ENCODE peak calls at places on chromosomes 4 and X, in eight cellular contexts. One of them, this sample, is unnamed.

GRCh38 chr4:121154103-121154515 is 10.0 kb downstream of the TNIP3 start:
- DNase-seq in K562: no peak
- DNase-seq in sigmoid colon: no peak
- DNase-seq in H1: no peak
- DNase-seq in stomach: no peak
- DNase-seq in HepG2: no peak
- DNase-seq in esophagus muscularis mucosa: no peak
- DNase-seq in transverse colon: no peak
- DNase-seq in this sample: no peak

GRCh38 chr4:89712141-89712540 is 124.8 kb downstream of the SNCA start:
- DNase-seq in K562: no peak
- DNase-seq in sigmoid colon: no peak
- DNase-seq in H1: no peak
- DNase-seq in stomach: no peak
- DNase-seq in HepG2: no peak
- DNase-seq in esophagus muscularis mucosa: no peak
- DNase-seq in transverse colon: no peak
- DNase-seq in this sample: peak

GRCh38 chr4:90603540-90603939 is 476.3 kb downstream of the CCSER1 start:
- DNase-seq in K562: no peak
- DNase-seq in sigmoid colon: no peak
- DNase-seq in H1: no peak
- DNase-seq in stomach: no peak
- DNase-seq in HepG2: no peak
- DNase-seq in esophagus muscularis mucosa: no peak
- DNase-seq in transverse colon: no peak
- DNase-seq in this sample: no peak

GRCh38 chr4:6673660-6674499 is 19.8 kb upstream of the S100P start:
- DNase-seq in K562: peak
- DNase-seq in sigmoid colon: peak
- DNase-seq in H1: peak
- DNase-seq in stomach: peak
- DNase-seq in HepG2: peak
- DNase-seq in esophagus muscularis mucosa: peak
- DNase-seq in transverse colon: peak
- DNase-seq in this sample: peak

GRCh38 chrX:151793886-151794285 is 59.3 kb downstream of the CNGA2 start:
- DNase-seq in K562: no peak
- DNase-seq in sigmoid colon: no peak
- DNase-seq in H1: no peak
- DNase-seq in stomach: no peak
- DNase-seq in HepG2: no peak
- DNase-seq in esophagus muscularis mucosa: no peak
- DNase-seq in transverse colon: no peak
- DNase-seq in this sample: no peak

GRCh38 chr4:134999169-134999568 is 797.6 kb upstream of the PABPC4L start:
- DNase-seq in K562: no peak
- DNase-seq in sigmoid colon: no peak
- DNase-seq in H1: no peak
- DNase-seq in stomach: no peak
- DNase-seq in HepG2: no peak
- DNase-seq in esophagus muscularis mucosa: no peak
- DNase-seq in transverse colon: no peak
- DNase-seq in this sample: no peak

GRCh38 chr4:80614319-80614718 is 278.8 kb downstream of the CFAP299 start:
- DNase-seq in K562: no peak
- DNase-seq in sigmoid colon: no peak
- DNase-seq in H1: no peak
- DNase-seq in stomach: no peak
- DNase-seq in HepG2: no peak
- DNase-seq in esophagus muscularis mucosa: no peak
- DNase-seq in transverse colon: no peak
- DNase-seq in this sample: no peak

GRCh38 chrX:15686818-15687685 is 22.4 kb upstream of the CLTRN start:
- DNase-seq in K562: peak
- DNase-seq in sigmoid colon: no peak
- DNase-seq in H1: peak
- DNase-seq in stomach: peak
- DNase-seq in HepG2: peak
- DNase-seq in esophagus muscularis mucosa: no peak
- DNase-seq in transverse colon: peak
- DNase-seq in this sample: peak

GRCh38 chr4:142435599-142436235 is 410.4 kb downstream of the INPP4B start:
- DNase-seq in K562: no peak
- DNase-seq in sigmoid colon: no peak
- DNase-seq in H1: peak
- DNase-seq in stomach: no peak
- DNase-seq in HepG2: no peak
- DNase-seq in esophagus muscularis mucosa: no peak
- DNase-seq in transverse colon: no peak
- DNase-seq in this sample: no peak

GRCh38 chr4:29066856-29067255 is 1653.3 kb upstream of the PCDH7 start:
- DNase-seq in K562: no peak
- DNase-seq in sigmoid colon: no peak
- DNase-seq in H1: no peak
- DNase-seq in stomach: no peak
- DNase-seq in HepG2: no peak
- DNase-seq in esophagus muscularis mucosa: no peak
- DNase-seq in transverse colon: no peak
- DNase-seq in this sample: no peak

GRCh38 chrX:44223150-44223549 is 120.3 kb downstream of the EFHC2 start:
- DNase-seq in K562: no peak
- DNase-seq in sigmoid colon: no peak
- DNase-seq in H1: no peak
- DNase-seq in stomach: peak
- DNase-seq in HepG2: no peak
- DNase-seq in esophagus muscularis mucosa: no peak
- DNase-seq in transverse colon: peak
- DNase-seq in this sample: no peak

GRCh38 chr4:183097251-183098079 is 1.6 kb upstream of the WWC2 start:
- DNase-seq in K562: no peak
- DNase-seq in sigmoid colon: no peak
- DNase-seq in H1: peak
- DNase-seq in stomach: no peak
- DNase-seq in HepG2: no peak
- DNase-seq in esophagus muscularis mucosa: no peak
- DNase-seq in transverse colon: peak
- DNase-seq in this sample: no peak

GRCh38 chr4:25865586-25865985 is 2.8 kb upstream of the SEL1L3 start:
- DNase-seq in K562: peak
- DNase-seq in sigmoid colon: no peak
- DNase-seq in H1: no peak
- DNase-seq in stomach: peak
- DNase-seq in HepG2: no peak
- DNase-seq in esophagus muscularis mucosa: no peak
- DNase-seq in transverse colon: peak
- DNase-seq in this sample: no peak

GRCh38 chr4:946517-947471 is 14.5 kb downstream of the TMEM175 start:
- DNase-seq in K562: no peak
- DNase-seq in sigmoid colon: no peak
- DNase-seq in H1: peak
- DNase-seq in stomach: no peak
- DNase-seq in HepG2: no peak
- DNase-seq in esophagus muscularis mucosa: no peak
- DNase-seq in transverse colon: no peak
- DNase-seq in this sample: peak

GRCh38 chr4:145824469-145824868 is 114.2 kb downstream of the ZNF827 start:
- DNase-seq in K562: no peak
- DNase-seq in sigmoid colon: no peak
- DNase-seq in H1: peak
- DNase-seq in stomach: no peak
- DNase-seq in HepG2: no peak
- DNase-seq in esophagus muscularis mucosa: no peak
- DNase-seq in transverse colon: no peak
- DNase-seq in this sample: peak

GRCh38 chr4:139977838-139978604 is 176.0 kb downstream of the MAML3 start:
- DNase-seq in K562: no peak
- DNase-seq in sigmoid colon: no peak
- DNase-seq in H1: no peak
- DNase-seq in stomach: no peak
- DNase-seq in HepG2: no peak
- DNase-seq in esophagus muscularis mucosa: no peak
- DNase-seq in transverse colon: no peak
- DNase-seq in this sample: no peak

GRCh38 chr4:77493829-77494551 is 111.6 kb upstream of the CXCL13 start:
- DNase-seq in K562: no peak
- DNase-seq in sigmoid colon: no peak
- DNase-seq in H1: no peak
- DNase-seq in stomach: no peak
- DNase-seq in HepG2: no peak
- DNase-seq in esophagus muscularis mucosa: no peak
- DNase-seq in transverse colon: no peak
- DNase-seq in this sample: no peak

DNA sequence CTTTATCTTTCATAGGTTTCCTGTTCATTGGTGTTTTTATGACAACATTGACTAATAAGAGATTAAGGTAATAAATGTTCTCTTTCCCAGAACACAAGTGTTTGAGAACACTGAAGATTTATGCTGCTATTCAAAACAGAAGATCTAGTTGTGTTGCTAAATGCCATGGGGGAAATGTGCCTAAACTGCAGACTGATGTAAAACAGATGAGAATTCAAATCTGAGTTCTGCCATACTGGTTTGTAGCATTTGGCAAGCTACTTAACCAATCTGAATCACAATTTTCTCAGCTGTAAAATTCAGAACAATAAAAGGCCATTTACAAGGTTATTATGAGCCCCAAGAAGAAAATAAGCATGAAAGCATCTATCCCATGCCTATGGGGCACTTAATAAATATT is 2.3 kb downstream of the SLC10A6 start:
- DNase-seq in K562: no peak
- DNase-seq in sigmoid colon: no peak
- DNase-seq in H1: no peak
- DNase-seq in stomach: no peak
- DNase-seq in HepG2: no peak
- DNase-seq in esophagus muscularis mucosa: no peak
- DNase-seq in transverse colon: no peak
- DNase-seq in this sample: no peak
- TF ChIP-seq POLR2AphosphoS5 in K562: no peak
- TF ChIP-seq POLR2AphosphoS5 in sigmoid colon: no peak
- TF ChIP-seq POLR2AphosphoS5 in H1: no peak
- TF ChIP-seq POLR2AphosphoS5 in stomach: no peak
- TF ChIP-seq POLR2AphosphoS5 in HepG2: no peak
- TF ChIP-seq POLR2AphosphoS5 in esophagus muscularis mucosa: no peak
- TF ChIP-seq POLR2AphosphoS5 in transverse colon: no peak
- TF ChIP-seq POLR2AphosphoS5 in this sample: no peak

GRCh38 chr4:128570380-128570779 is 239.1 kb upstream of the JADE1 start:
- DNase-seq in K562: no peak
- DNase-seq in sigmoid colon: peak
- DNase-seq in H1: no peak
- DNase-seq in stomach: no peak
- DNase-seq in HepG2: no peak
- DNase-seq in esophagus muscularis mucosa: no peak
- DNase-seq in transverse colon: peak
- DNase-seq in this sample: no peak
- TF ChIP-seq EP300 in K562: peak
- TF ChIP-seq EP300 in sigmoid colon: no peak
- TF ChIP-seq EP300 in H1: no peak
- TF ChIP-seq EP300 in stomach: no peak
- TF ChIP-seq EP300 in HepG2: no peak
- TF ChIP-seq EP300 in esophagus muscularis mucosa: no peak
- TF ChIP-seq EP300 in transverse colon: no peak
- TF ChIP-seq EP300 in this sample: no peak

DNA sequence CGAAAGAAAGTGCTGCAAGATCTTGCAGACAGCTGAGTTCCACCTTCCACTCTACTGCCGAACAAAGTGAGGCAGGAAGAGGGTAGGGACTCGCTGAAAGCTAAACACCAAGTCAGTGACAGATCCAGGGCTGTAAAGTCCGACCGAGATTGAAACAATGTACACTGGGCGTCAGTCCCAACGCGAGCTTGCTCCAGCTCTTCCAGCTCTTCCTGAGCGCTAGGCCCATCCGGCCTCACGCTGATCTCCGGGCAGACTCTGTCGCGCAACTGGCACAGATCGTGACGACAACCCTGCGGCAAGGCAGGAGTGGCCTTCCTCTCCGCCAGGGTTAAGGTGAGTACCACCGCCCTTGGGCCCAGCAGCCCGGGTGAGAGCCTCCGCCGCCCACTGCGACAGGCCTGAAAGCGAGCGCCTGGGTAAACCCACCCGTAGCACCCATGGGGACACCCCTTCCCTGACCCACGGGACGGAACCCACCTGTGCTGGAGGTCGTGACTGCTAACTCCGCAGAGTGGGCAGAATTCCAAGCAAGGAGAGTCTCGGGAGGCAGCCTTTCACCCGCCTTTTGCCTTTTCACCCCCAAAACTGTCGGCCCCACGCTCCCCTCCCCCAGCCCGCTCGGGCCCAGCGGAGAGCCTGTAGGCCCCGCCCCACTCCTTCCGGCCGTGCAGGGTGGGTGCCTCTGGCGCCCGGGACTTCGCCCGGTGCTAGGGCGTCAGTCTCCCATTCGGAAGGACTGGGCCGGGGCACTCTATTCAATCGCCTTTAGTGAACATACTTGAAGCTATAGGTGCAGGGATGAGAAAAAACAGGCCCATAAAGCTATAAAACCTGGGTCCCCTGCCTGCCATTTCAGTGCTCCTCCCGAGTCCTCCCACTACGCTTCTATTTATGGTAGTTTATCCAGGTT is at the start of gene TMLHE:
- DNase-seq in K562: peak
- DNase-seq in sigmoid colon: peak
- DNase-seq in H1: peak
- DNase-seq in stomach: peak
- DNase-seq in HepG2: peak
- DNase-seq in esophagus muscularis mucosa: no peak
- DNase-seq in transverse colon: peak
- DNase-seq in this sample: peak
- TF ChIP-seq POLR2AphosphoS5 in K562: peak
- TF ChIP-seq POLR2AphosphoS5 in sigmoid colon: peak
- TF ChIP-seq POLR2AphosphoS5 in H1: peak
- TF ChIP-seq POLR2AphosphoS5 in stomach: peak
- TF ChIP-seq POLR2AphosphoS5 in HepG2: peak
- TF ChIP-seq POLR2AphosphoS5 in esophagus muscularis mucosa: no peak
- TF ChIP-seq POLR2AphosphoS5 in transverse colon: no peak
- TF ChIP-seq POLR2AphosphoS5 in this sample: peak

DNA sequence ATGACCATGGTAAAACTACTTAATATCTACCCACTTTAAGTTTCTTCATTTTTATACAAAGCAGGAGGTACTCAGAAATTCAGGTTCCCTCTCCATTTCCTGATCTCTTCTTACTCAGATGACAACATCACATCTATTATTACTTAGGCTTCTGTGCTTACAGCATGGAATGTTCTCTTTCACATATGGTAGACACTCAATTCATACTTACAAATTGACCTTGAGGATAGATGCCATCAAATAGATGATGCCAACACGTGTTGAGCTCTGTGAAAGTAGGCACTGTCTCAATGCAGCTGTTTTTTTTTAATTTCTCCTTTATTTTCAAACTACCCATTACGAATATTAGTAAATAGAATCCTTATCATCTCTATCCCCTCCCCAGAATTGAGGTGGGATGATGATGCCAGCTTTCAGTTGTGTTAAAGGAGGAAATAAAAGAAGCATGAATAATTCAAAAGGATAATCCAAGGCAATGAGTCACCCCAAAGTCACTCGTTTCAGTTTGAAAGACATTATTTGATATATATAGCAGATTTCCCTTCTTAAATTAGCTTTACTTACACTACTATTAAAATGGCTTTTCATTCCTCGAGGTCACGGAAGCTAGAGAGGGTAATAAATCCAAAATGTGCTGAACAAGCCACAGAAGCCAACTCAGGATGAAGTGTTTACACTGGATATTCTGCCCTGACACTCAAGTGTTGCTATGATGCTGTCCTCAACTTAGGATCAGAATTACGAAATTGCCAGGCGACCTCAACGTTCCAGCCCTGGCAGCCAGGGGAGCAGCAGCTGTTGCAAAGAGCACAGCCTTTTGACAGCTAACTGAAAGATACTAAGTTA is 124.2 kb upstream of the EOLA2 start:
- DNase-seq in K562: no peak
- DNase-seq in sigmoid colon: no peak
- DNase-seq in H1: no peak
- DNase-seq in stomach: no peak
- DNase-seq in HepG2: no peak
- DNase-seq in esophagus muscularis mucosa: peak
- DNase-seq in transverse colon: peak
- DNase-seq in this sample: no peak
- TF ChIP-seq EP300 in K562: no peak
- TF ChIP-seq EP300 in sigmoid colon: no peak
- TF ChIP-seq EP300 in H1: no peak
- TF ChIP-seq EP300 in stomach: no peak
- TF ChIP-seq EP300 in HepG2: no peak
- TF ChIP-seq EP300 in esophagus muscularis mucosa: no peak
- TF ChIP-seq EP300 in transverse colon: no peak
- TF ChIP-seq EP300 in this sample: no peak

This sample was measured in SK-N-SH.